ENCODE peak calls at places on chromosomes 5 and 9, in five cellular contexts. X is fibroblast of the conjunctiva; C is DMS153; V is uterus; M is activated CD4-positive, alpha-beta T cell treated with anti-CD3 and anti-CD28 coated beads for 36 hours. J is an unnamed sample.

GRCh38 chr9:4662989-4663792 is 1.1 kb downstream of the PLPP6 start:
- DNase-seq in X (no peak), C (peak), V (no peak), M (no peak), J (no peak)

GRCh38 chr5:88380332-88380731 is 111.7 kb upstream of the TMEM161B start:
- DNase-seq in X (no peak), C (no peak), V (no peak), M (no peak), J (no peak)

GRCh38 chr5:51225671-51226419 is 157.4 kb upstream of the ISL1 start:
- DNase-seq in X (no peak), C (peak), V (no peak), M (no peak), J (no peak)

GRCh38 chr9:114266969-114267368 is 55.9 kb upstream of the ORM1 start:
- DNase-seq in X (no peak), C (no peak), V (no peak), M (no peak), J (no peak)

GRCh38 chr9:82538634-82539033 is 524.3 kb downstream of the RASEF start:
- DNase-seq in X (no peak), C (no peak), V (no peak), M (no peak), J (no peak)

GRCh38 chr5:113170707-113171106 is 194.1 kb downstream of the DCP2 start:
- DNase-seq in X (no peak), C (no peak), V (no peak), M (no peak), J (no peak)

GRCh38 chr9:127549218-127549617 is 62.9 kb upstream of the STXBP1 start:
- DNase-seq in X (no peak), C (no peak), V (no peak), M (no peak), J (no peak)

GRCh38 chr9:100111235-100111634 is 12.2 kb downstream of the INVS start:
- DNase-seq in X (peak), C (peak), V (peak), M (no peak), J (peak)

GRCh38 chr5:154444559-154445421 is 1.0 kb upstream of the SAP30L start:
- DNase-seq in X (no peak), C (no peak), V (peak), M (peak), J (no peak)

GRCh38 chr5:152723482-152723881 is 318.4 kb upstream of the NMUR2 start:
- DNase-seq in X (no peak), C (no peak), V (no peak), M (no peak), J (no peak)